ENCODE peak calls at places on chromosomes 13 and 19, in six cellular contexts. P is A549, L is K562, N is GM12878, C is upper lobe of left lung, B is HepG2. F is an unnamed sample.

GRCh38 chr19:27746691-27747380 is 1466.1 kb downstream of the UQCRFS1 start:
- ATAC-seq in P (peak), L (peak), C (no peak), N (peak), B (no peak), F (peak)

GRCh38 chr13:49624207-49624606 is 4.1 kb upstream of the ARL11 start:
- ATAC-seq in L (no peak), N (no peak), B (no peak), P (no peak), C (no peak), F (no peak)

GRCh38 chr13:83867708-83868107 is 14.6 kb downstream of the SLITRK1 start:
- ATAC-seq in N (no peak), B (no peak), L (no peak), C (no peak), P (no peak), F (no peak)

GRCh38 chr19:7871530-7872305 is 2.5 kb downstream of the PRR36 start:
- ATAC-seq in B (peak), C (peak), L (peak), P (peak), N (peak), F (peak)

GRCh38 chr13:66689037-66689619 is 541.0 kb downstream of the PCDH9 start:
- ATAC-seq in N (peak), P (no peak), L (no peak), B (no peak), C (no peak), F (no peak)

GRCh38 chr13:22311734-22312404 is 641.0 kb downstream of the FGF9 start:
- ATAC-seq in L (no peak), N (no peak), B (no peak), C (peak), P (no peak), F (peak)

GRCh38 chr13:73171926-73172325 is 113.1 kb downstream of the KLF5 start:
- ATAC-seq in P (no peak), L (no peak), C (no peak), B (peak), N (no peak), F (no peak)

GRCh38 chr19:30795727-30796126 is 423.5 kb downstream of the ZNF536 start:
- ATAC-seq in C (no peak), B (no peak), P (no peak), N (no peak), L (no peak), F (no peak)

GRCh38 chr13:104837756-104838155 is 1697.7 kb downstream of the EFNB2 start:
- ATAC-seq in C (no peak), L (no peak), B (no peak), N (no peak), P (no peak), F (no peak)

GRCh38 chr13:37868691-37869505 is 674 bp downstream of the TRPC4 start:
- ATAC-seq in N (no peak), C (peak), B (peak), L (no peak), P (no peak), F (no peak)

GRCh38 chr19:38735257-38735686 is 9.0 kb downstream of the CAPN12 start:
- ATAC-seq in C (no peak), N (peak), B (peak), P (peak), L (peak), F (no peak)

GRCh38 chr19:28612275-28612769 is 600.6 kb downstream of the UQCRFS1 start:
- ATAC-seq in N (no peak), C (no peak), L (no peak), B (no peak), P (no peak), F (no peak)

GRCh38 chr13:73300718-73301425 is 242.1 kb downstream of the KLF5 start:
- ATAC-seq in N (no peak), B (peak), C (no peak), L (no peak), P (no peak), F (no peak)

GRCh38 chr13:73317140-73317539 is 258.3 kb downstream of the KLF5 start:
- ATAC-seq in L (no peak), P (no peak), N (no peak), B (no peak), C (no peak), F (no peak)

GRCh38 chr19:8257052-8257443 is 47.9 kb downstream of the CERS4 start:
- ATAC-seq in B (no peak), L (peak), C (no peak), N (no peak), P (no peak), F (no peak)

GRCh38 chr19:6259312-6259861 is 20.4 kb downstream of the MLLT1 start:
- ATAC-seq in N (no peak), P (no peak), C (peak), B (no peak), L (no peak), F (peak)

DNA sequence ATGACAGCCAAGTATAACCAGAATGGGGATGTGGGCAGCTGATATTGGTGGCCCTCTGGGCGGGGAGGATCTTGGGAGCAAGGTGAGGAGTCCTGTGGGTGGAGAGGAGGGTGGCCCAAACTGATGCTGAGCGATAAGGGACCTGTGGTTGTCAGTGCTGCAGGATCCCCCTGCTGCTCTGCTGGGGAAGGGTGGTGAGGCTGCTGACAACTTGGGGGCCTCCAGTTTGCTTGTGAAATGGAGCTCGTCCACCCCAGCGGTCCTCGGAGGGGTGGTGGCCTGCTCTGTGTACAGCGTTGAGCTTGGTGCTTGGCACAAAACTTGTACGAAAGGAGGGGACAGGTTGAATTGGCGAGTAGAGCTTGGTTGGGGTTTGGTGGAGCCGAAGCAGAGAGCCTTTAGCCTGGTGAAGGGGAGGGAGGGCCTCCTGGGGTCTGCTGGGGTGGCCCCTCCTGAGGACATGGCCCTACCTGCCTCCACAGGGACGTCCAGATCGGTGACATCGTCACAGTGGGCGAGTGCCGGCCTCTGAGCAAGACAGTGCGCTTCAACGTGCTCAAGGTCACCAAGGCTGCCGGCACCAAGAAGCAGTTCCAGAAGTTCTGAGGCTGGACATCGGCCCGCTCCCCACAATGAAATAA is 2.9 kb downstream of the RPS11 start:
- ATAC-seq in N (no peak), P (no peak), B (no peak), C (no peak), L (no peak), F (no peak)
- TF ChIP-seq POLR2A in N (no peak), P (no peak), B (no peak), C (no peak), L (peak), F (no peak)

GRCh38 chr19:4791183-4792018 is at the start of gene FEM1A:
- ATAC-seq in L (peak), P (peak), B (peak), N (peak), C (peak), F (peak)
- TF ChIP-seq EP300 in L (no peak), P (no peak), B (no peak), N (no peak), C (no peak), F (no peak)

DNA sequence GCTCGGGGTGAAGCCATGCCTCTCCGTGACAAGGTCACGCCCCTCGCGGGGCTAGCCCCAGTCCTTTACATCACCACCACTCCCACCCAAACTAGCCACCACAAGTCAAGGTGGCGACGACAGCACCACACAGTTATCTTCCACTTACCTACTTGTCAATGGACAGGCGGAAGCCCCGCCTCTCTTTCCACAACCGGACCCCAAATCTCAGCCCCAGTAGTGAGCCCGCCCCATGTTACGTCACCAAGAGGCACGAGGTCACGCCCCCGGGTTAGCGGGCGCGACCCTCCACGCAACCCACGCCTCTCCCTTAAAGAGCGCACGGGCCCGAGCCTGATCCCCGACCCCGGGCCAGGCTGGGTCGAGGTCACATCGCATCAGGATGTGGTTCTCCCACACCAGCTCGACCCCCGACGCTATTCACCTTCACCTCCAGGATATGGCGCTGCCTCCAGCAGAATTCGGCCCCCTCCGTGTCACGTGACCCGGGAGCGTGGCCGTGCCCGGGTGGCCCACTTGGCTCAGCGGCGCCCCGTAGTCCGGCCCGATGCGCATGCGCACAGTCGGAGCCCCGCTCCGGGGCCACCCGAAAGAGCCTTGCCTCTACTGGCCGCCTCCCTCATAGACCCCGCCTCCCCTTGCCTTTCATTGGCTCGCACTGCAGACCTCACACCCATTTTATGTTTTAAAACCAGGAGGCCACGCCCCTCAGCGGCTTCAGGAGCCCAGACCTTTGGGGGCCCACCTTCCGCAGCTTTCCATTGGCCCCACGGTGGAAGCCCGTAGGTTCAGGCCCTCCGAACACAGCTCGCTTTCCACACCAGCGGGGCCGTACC is 18.2 kb downstream of the SYDE1 start:
- ATAC-seq in N (peak), P (peak), C (peak), L (peak), B (peak), F (peak)
- TF ChIP-seq POLR2A in N (peak), P (peak), C (peak), L (peak), B (peak), F (peak)

DNA sequence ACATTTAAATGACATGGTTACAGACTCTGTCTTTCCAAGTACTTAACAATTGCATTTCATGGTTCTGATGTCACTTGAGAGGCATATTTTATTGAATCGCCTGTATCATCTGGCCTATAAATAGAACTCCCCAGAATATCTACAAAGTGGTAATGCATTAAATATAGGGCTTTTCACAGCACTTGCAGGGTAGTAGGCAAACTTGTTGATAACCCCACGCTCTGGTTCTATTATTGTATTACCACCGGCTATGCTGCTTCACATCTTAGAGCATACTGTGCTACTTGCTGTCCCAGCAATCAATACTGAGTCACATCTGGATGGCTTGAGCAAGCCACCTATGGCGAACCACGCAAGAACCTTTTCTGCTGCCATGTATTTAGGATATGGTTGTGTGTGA is 400.7 kb downstream of the HS6ST3 start:
- ATAC-seq in N (no peak), C (no peak), L (no peak), B (no peak), P (no peak), F (no peak)
- TF ChIP-seq EP300 in N (no peak), C (no peak), L (no peak), B (no peak), P (no peak), F (no peak)

DNA sequence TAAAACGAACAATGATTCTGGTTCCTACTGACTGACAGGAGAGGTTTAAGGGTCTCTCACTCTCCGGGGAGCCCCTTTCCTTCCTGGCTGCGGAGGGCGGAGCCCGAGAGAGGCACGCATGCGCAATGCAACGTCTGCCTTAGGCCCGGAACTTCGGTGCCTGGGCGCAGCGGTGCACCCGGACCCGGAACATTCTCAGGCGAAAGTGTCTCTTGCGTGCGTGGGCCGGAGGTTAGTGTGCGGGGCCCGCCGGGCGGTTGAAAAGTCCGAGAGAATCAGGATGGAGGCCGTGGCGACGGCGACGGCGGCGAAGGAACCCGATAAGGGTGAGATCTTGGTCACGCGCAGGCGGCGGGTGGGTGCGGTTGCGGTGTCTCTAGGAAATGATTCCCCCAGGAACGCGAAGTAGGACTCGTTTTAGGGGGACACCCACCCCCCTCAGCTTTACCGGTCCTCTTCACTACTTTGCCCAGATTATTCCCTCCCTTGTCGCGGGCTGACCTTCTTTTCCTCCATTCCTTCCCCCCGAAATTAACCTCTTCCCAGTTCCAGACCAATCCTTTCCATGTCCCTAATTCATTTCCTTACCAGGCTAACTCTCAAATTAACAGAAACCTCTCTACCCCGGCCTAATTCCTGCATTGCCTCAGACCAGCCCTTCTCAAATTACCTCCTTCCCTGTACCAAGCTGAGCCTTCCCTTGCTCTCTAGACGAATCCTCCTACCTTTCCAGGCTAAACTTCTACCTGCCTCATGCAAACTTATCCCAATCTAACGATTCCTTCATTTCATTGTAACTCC is at the start of gene CCDC97:
- ATAC-seq in N (peak), P (peak), L (peak), B (peak), C (peak), F (peak)
- TF ChIP-seq POLR2A in N (peak), P (no peak), L (peak), B (peak), C (no peak), F (peak)

F was measured in gastroesophageal sphincter.